ENCODE peak calls at places on chromosomes 11 and 22, in ten cellular contexts. One of them, this sample, is unnamed.

GRCh38 chr22:50542416-50542927 is 3.2 kb upstream of the KLHDC7B start:
- DNase-seq in A549: no peak
- DNase-seq in transverse colon: peak
- DNase-seq in Caco-2: no peak
- DNase-seq in tibial artery: no peak
- DNase-seq in cardiac muscle cell: no peak
- DNase-seq in astrocyte of the spinal cord: no peak
- DNase-seq in right atrium auricular region: no peak
- DNase-seq in AG10803: no peak
- DNase-seq in cardiac fibroblast: no peak
- DNase-seq in this sample: peak

GRCh38 chr11:68287419-68287818 is 15.6 kb upstream of the C11orf24 start:
- DNase-seq in A549: no peak
- DNase-seq in transverse colon: no peak
- DNase-seq in Caco-2: no peak
- DNase-seq in tibial artery: no peak
- DNase-seq in cardiac muscle cell: no peak
- DNase-seq in astrocyte of the spinal cord: no peak
- DNase-seq in right atrium auricular region: no peak
- DNase-seq in AG10803: no peak
- DNase-seq in cardiac fibroblast: no peak
- DNase-seq in this sample: no peak

GRCh38 chr22:36757608-36758220 is 18.2 kb downstream of the IFT27 start:
- DNase-seq in A549: peak
- DNase-seq in transverse colon: peak
- DNase-seq in Caco-2: peak
- DNase-seq in tibial artery: peak
- DNase-seq in cardiac muscle cell: peak
- DNase-seq in astrocyte of the spinal cord: peak
- DNase-seq in right atrium auricular region: peak
- DNase-seq in AG10803: peak
- DNase-seq in cardiac fibroblast: peak
- DNase-seq in this sample: peak

GRCh38 chr11:79431535-79431934 is 9.3 kb downstream of the TENM4 start:
- DNase-seq in A549: no peak
- DNase-seq in transverse colon: no peak
- DNase-seq in Caco-2: no peak
- DNase-seq in tibial artery: no peak
- DNase-seq in cardiac muscle cell: no peak
- DNase-seq in astrocyte of the spinal cord: peak
- DNase-seq in right atrium auricular region: no peak
- DNase-seq in AG10803: no peak
- DNase-seq in cardiac fibroblast: no peak
- DNase-seq in this sample: no peak

GRCh38 chr11:12901272-12901671 is 107.8 kb upstream of the RASSF10 start:
- DNase-seq in A549: no peak
- DNase-seq in transverse colon: no peak
- DNase-seq in Caco-2: no peak
- DNase-seq in tibial artery: no peak
- DNase-seq in cardiac muscle cell: no peak
- DNase-seq in astrocyte of the spinal cord: no peak
- DNase-seq in right atrium auricular region: no peak
- DNase-seq in AG10803: no peak
- DNase-seq in cardiac fibroblast: no peak
- DNase-seq in this sample: peak

GRCh38 chr11:132234878-132235277 is 864.5 kb downstream of the NTM start:
- DNase-seq in A549: no peak
- DNase-seq in transverse colon: no peak
- DNase-seq in Caco-2: no peak
- DNase-seq in tibial artery: no peak
- DNase-seq in cardiac muscle cell: no peak
- DNase-seq in astrocyte of the spinal cord: peak
- DNase-seq in right atrium auricular region: no peak
- DNase-seq in AG10803: peak
- DNase-seq in cardiac fibroblast: peak
- DNase-seq in this sample: peak

GRCh38 chr22:29043906-29044575 is 17.6 kb downstream of the C22orf31 start:
- DNase-seq in A549: no peak
- DNase-seq in transverse colon: no peak
- DNase-seq in Caco-2: no peak
- DNase-seq in tibial artery: no peak
- DNase-seq in cardiac muscle cell: no peak
- DNase-seq in astrocyte of the spinal cord: peak
- DNase-seq in right atrium auricular region: no peak
- DNase-seq in AG10803: peak
- DNase-seq in cardiac fibroblast: peak
- DNase-seq in this sample: peak

GRCh38 chr22:42443240-42444059 is 11.2 kb upstream of the NFAM1 start:
- DNase-seq in A549: peak
- DNase-seq in transverse colon: no peak
- DNase-seq in Caco-2: no peak
- DNase-seq in tibial artery: no peak
- DNase-seq in cardiac muscle cell: no peak
- DNase-seq in astrocyte of the spinal cord: no peak
- DNase-seq in right atrium auricular region: no peak
- DNase-seq in AG10803: no peak
- DNase-seq in cardiac fibroblast: peak
- DNase-seq in this sample: no peak

GRCh38 chr22:41217553-41218157 is 12.5 kb downstream of the L3MBTL2 start:
- DNase-seq in A549: no peak
- DNase-seq in transverse colon: peak
- DNase-seq in Caco-2: no peak
- DNase-seq in tibial artery: no peak
- DNase-seq in cardiac muscle cell: no peak
- DNase-seq in astrocyte of the spinal cord: peak
- DNase-seq in right atrium auricular region: peak
- DNase-seq in AG10803: peak
- DNase-seq in cardiac fibroblast: peak
- DNase-seq in this sample: peak

GRCh38 chr11:105130189-105130813 is 9.3 kb downstream of the CARD18 start:
- DNase-seq in A549: no peak
- DNase-seq in transverse colon: no peak
- DNase-seq in Caco-2: no peak
- DNase-seq in tibial artery: no peak
- DNase-seq in cardiac muscle cell: no peak
- DNase-seq in astrocyte of the spinal cord: no peak
- DNase-seq in right atrium auricular region: no peak
- DNase-seq in AG10803: no peak
- DNase-seq in cardiac fibroblast: no peak
- DNase-seq in this sample: no peak

GRCh38 chr11:65043881-65044501 is 3.0 kb downstream of the SAC3D1 start:
- DNase-seq in A549: no peak
- DNase-seq in transverse colon: peak
- DNase-seq in Caco-2: no peak
- DNase-seq in tibial artery: peak
- DNase-seq in cardiac muscle cell: no peak
- DNase-seq in astrocyte of the spinal cord: no peak
- DNase-seq in right atrium auricular region: peak
- DNase-seq in AG10803: peak
- DNase-seq in cardiac fibroblast: peak
- DNase-seq in this sample: no peak

GRCh38 chr11:67648140-67648795 is 2.3 kb downstream of the ACY3 start:
- DNase-seq in A549: peak
- DNase-seq in transverse colon: peak
- DNase-seq in Caco-2: peak
- DNase-seq in tibial artery: no peak
- DNase-seq in cardiac muscle cell: peak
- DNase-seq in astrocyte of the spinal cord: no peak
- DNase-seq in right atrium auricular region: no peak
- DNase-seq in AG10803: no peak
- DNase-seq in cardiac fibroblast: no peak
- DNase-seq in this sample: no peak

GRCh38 chr22:45441158-45441557 is 27.7 kb downstream of the RIBC2 start:
- DNase-seq in A549: peak
- DNase-seq in transverse colon: peak
- DNase-seq in Caco-2: peak
- DNase-seq in tibial artery: peak
- DNase-seq in cardiac muscle cell: peak
- DNase-seq in astrocyte of the spinal cord: peak
- DNase-seq in right atrium auricular region: peak
- DNase-seq in AG10803: peak
- DNase-seq in cardiac fibroblast: peak
- DNase-seq in this sample: peak

GRCh38 chr11:706957-707816 is 1.2 kb downstream of the EPS8L2 start:
- DNase-seq in A549: peak
- DNase-seq in transverse colon: peak
- DNase-seq in Caco-2: peak
- DNase-seq in tibial artery: peak
- DNase-seq in cardiac muscle cell: no peak
- DNase-seq in astrocyte of the spinal cord: peak
- DNase-seq in right atrium auricular region: no peak
- DNase-seq in AG10803: peak
- DNase-seq in cardiac fibroblast: peak
- DNase-seq in this sample: peak
- TF ChIP-seq CTCF in A549: no peak
- TF ChIP-seq CTCF in transverse colon: peak
- TF ChIP-seq CTCF in Caco-2: peak
- TF ChIP-seq CTCF in tibial artery: no peak
- TF ChIP-seq CTCF in cardiac muscle cell: no peak
- TF ChIP-seq CTCF in astrocyte of the spinal cord: peak
- TF ChIP-seq CTCF in right atrium auricular region: no peak
- TF ChIP-seq CTCF in AG10803: peak
- TF ChIP-seq CTCF in cardiac fibroblast: no peak
- TF ChIP-seq CTCF in this sample: no peak

GRCh38 chr11:61893981-61894380 is 2.6 kb upstream of the FADS3 start:
- DNase-seq in A549: no peak
- DNase-seq in transverse colon: no peak
- DNase-seq in Caco-2: no peak
- DNase-seq in tibial artery: no peak
- DNase-seq in cardiac muscle cell: no peak
- DNase-seq in astrocyte of the spinal cord: peak
- DNase-seq in right atrium auricular region: no peak
- DNase-seq in AG10803: peak
- DNase-seq in cardiac fibroblast: peak
- DNase-seq in this sample: peak

GRCh38 chr11:61890536-61891330 is 612 bp downstream of the FADS3 start:
- DNase-seq in A549: peak
- DNase-seq in transverse colon: peak
- DNase-seq in Caco-2: peak
- DNase-seq in tibial artery: peak
- DNase-seq in cardiac muscle cell: peak
- DNase-seq in astrocyte of the spinal cord: peak
- DNase-seq in right atrium auricular region: peak
- DNase-seq in AG10803: peak
- DNase-seq in cardiac fibroblast: peak
- DNase-seq in this sample: peak

GRCh38 chr11:61889831-61890230 is 1.5 kb downstream of the FADS3 start:
- DNase-seq in A549: no peak
- DNase-seq in transverse colon: no peak
- DNase-seq in Caco-2: no peak
- DNase-seq in tibial artery: no peak
- DNase-seq in cardiac muscle cell: no peak
- DNase-seq in astrocyte of the spinal cord: no peak
- DNase-seq in right atrium auricular region: no peak
- DNase-seq in AG10803: no peak
- DNase-seq in cardiac fibroblast: no peak
- DNase-seq in this sample: no peak

GRCh38 chr11:61891331-61892084 is at the start of gene FADS3:
- DNase-seq in A549: peak
- DNase-seq in transverse colon: peak
- DNase-seq in Caco-2: peak
- DNase-seq in tibial artery: peak
- DNase-seq in cardiac muscle cell: peak
- DNase-seq in astrocyte of the spinal cord: peak
- DNase-seq in right atrium auricular region: peak
- DNase-seq in AG10803: peak
- DNase-seq in cardiac fibroblast: peak
- DNase-seq in this sample: peak

GRCh38 chr11:61892085-61892370 is 683 bp upstream of the FADS3 start:
- DNase-seq in A549: no peak
- DNase-seq in transverse colon: no peak
- DNase-seq in Caco-2: no peak
- DNase-seq in tibial artery: no peak
- DNase-seq in cardiac muscle cell: no peak
- DNase-seq in astrocyte of the spinal cord: no peak
- DNase-seq in right atrium auricular region: no peak
- DNase-seq in AG10803: no peak
- DNase-seq in cardiac fibroblast: no peak
- DNase-seq in this sample: no peak
- H3K4me3 ChIP-seq in A549: peak
- H3K4me3 ChIP-seq in transverse colon: peak
- H3K4me3 ChIP-seq in Caco-2: peak
- H3K4me3 ChIP-seq in tibial artery: peak
- H3K4me3 ChIP-seq in cardiac muscle cell: peak
- H3K4me3 ChIP-seq in astrocyte of the spinal cord: peak
- H3K4me3 ChIP-seq in right atrium auricular region: peak
- H3K4me3 ChIP-seq in AG10803: peak
- H3K4me3 ChIP-seq in cardiac fibroblast: no peak
- H3K4me3 ChIP-seq in this sample: peak

GRCh38 chr11:73330569-73331093 is 22.6 kb downstream of the ARHGEF17 start:
- DNase-seq in A549: peak
- DNase-seq in transverse colon: no peak
- DNase-seq in Caco-2: peak
- DNase-seq in tibial artery: no peak
- DNase-seq in cardiac muscle cell: peak
- DNase-seq in astrocyte of the spinal cord: no peak
- DNase-seq in right atrium auricular region: no peak
- DNase-seq in AG10803: no peak
- DNase-seq in cardiac fibroblast: peak
- DNase-seq in this sample: peak
- TF ChIP-seq CTCF in A549: no peak
- TF ChIP-seq CTCF in transverse colon: no peak
- TF ChIP-seq CTCF in Caco-2: peak
- TF ChIP-seq CTCF in tibial artery: peak
- TF ChIP-seq CTCF in cardiac muscle cell: peak
- TF ChIP-seq CTCF in astrocyte of the spinal cord: peak
- TF ChIP-seq CTCF in right atrium auricular region: peak
- TF ChIP-seq CTCF in AG10803: peak
- TF ChIP-seq CTCF in cardiac fibroblast: peak
- TF ChIP-seq CTCF in this sample: peak

DNA sequence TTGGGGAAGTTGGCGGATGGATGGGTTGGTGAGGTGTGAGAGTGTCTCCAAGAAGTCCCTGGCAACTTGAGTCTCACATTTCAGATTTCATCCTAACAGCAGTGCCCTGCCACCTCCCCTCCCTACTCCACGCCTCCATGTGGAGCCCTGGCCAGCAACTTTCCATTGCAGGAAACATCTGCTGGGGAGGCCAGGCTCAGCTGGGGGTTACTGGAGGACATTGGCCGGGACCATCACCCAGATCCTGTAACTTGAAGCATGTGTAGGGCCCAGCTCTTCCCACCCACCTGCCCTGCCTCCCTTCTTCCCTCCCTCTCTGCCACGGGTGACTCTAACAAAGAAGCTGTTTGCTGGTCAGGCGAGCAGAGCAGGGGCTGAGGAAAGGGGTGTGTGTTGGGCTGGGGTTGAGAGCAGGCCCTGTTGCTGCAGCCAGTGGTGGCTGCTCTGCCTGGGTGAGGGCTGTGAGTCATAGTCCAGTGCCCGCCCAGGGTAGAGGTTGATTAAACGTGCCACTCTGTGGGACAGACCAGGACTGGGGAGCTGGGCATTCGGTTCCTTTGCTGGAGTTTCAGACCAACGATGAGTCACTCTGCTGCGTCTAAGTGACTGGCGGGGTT is 64.0 kb downstream of the SCN3B start:
- DNase-seq in A549: peak
- DNase-seq in transverse colon: peak
- DNase-seq in Caco-2: no peak
- DNase-seq in tibial artery: no peak
- DNase-seq in cardiac muscle cell: no peak
- DNase-seq in astrocyte of the spinal cord: peak
- DNase-seq in right atrium auricular region: no peak
- DNase-seq in AG10803: peak
- DNase-seq in cardiac fibroblast: peak
- DNase-seq in this sample: peak
- H3K4me3 ChIP-seq in A549: peak
- H3K4me3 ChIP-seq in transverse colon: no peak
- H3K4me3 ChIP-seq in Caco-2: no peak
- H3K4me3 ChIP-seq in tibial artery: no peak
- H3K4me3 ChIP-seq in cardiac muscle cell: no peak
- H3K4me3 ChIP-seq in astrocyte of the spinal cord: no peak
- H3K4me3 ChIP-seq in right atrium auricular region: no peak
- H3K4me3 ChIP-seq in AG10803: no peak
- H3K4me3 ChIP-seq in cardiac fibroblast: no peak
- H3K4me3 ChIP-seq in this sample: no peak

GRCh38 chr22:23574371-23574811 is 5.7 kb downstream of the IGLL1 start:
- DNase-seq in A549: no peak
- DNase-seq in transverse colon: no peak
- DNase-seq in Caco-2: no peak
- DNase-seq in tibial artery: peak
- DNase-seq in cardiac muscle cell: no peak
- DNase-seq in astrocyte of the spinal cord: no peak
- DNase-seq in right atrium auricular region: no peak
- DNase-seq in AG10803: no peak
- DNase-seq in cardiac fibroblast: no peak
- DNase-seq in this sample: no peak
- TF ChIP-seq CTCF in A549: no peak
- TF ChIP-seq CTCF in transverse colon: no peak
- TF ChIP-seq CTCF in Caco-2: no peak
- TF ChIP-seq CTCF in tibial artery: no peak
- TF ChIP-seq CTCF in cardiac muscle cell: no peak
- TF ChIP-seq CTCF in astrocyte of the spinal cord: no peak
- TF ChIP-seq CTCF in right atrium auricular region: no peak
- TF ChIP-seq CTCF in AG10803: no peak
- TF ChIP-seq CTCF in cardiac fibroblast: no peak
- TF ChIP-seq CTCF in this sample: no peak